ENCODE peak calls at places on chromosomes 5 and 9, in four cellular contexts. N is stimulated activated naive CD4-positive, alpha-beta T cell; H is Calu3; U is effector memory CD8-positive, alpha-beta T cell. W is an unnamed sample.

GRCh38 chr5:161804263-161804662 is 43.7 kb upstream of the GABRA1 start:
- DNase-seq in N (no peak), H (no peak), U (no peak), W (no peak)

GRCh38 chr5:126865299-126865698 is 88.4 kb downstream of the LMNB1 start:
- DNase-seq in N (no peak), H (no peak), U (no peak), W (no peak)

GRCh38 chr5:115262066-115262404 is 642 bp downstream of the PGGT1B start:
- DNase-seq in N (no peak), H (no peak), U (no peak), W (no peak)

GRCh38 chr5:147037517-147038205 is 159.1 kb upstream of the PPP2R2B start:
- DNase-seq in N (no peak), H (peak), U (no peak), W (no peak)

GRCh38 chr5:150121448-150122157 is 34.0 kb downstream of the PDGFRB start:
- DNase-seq in N (no peak), H (no peak), U (no peak), W (no peak)

GRCh38 chr5:137648361-137648760 is 87.5 kb downstream of the KLHL3 start:
- DNase-seq in N (no peak), H (no peak), U (no peak), W (no peak)

GRCh38 chr5:123091258-123091987 is 2.4 kb downstream of the PRDM6 start:
- DNase-seq in N (no peak), H (no peak), U (no peak), W (no peak)

GRCh38 chr5:173396311-173396993 is 68.2 kb upstream of the STC2 start:
- DNase-seq in N (no peak), H (peak), U (no peak), W (no peak)

GRCh38 chr9:135681161-135681560 is 18.1 kb downstream of the LCN9 start:
- DNase-seq in N (no peak), H (no peak), U (no peak), W (no peak)

GRCh38 chr5:157670662-157671591 is at the start of gene C5orf52:
- DNase-seq in N (no peak), H (peak), U (no peak), W (no peak)

GRCh38 chr9:128722380-128723351 is 1.3 kb downstream of the ZDHHC12 start:
- DNase-seq in N (no peak), H (no peak), U (no peak), W (no peak)

GRCh38 chr9:135499326-135500070 is 984 bp upstream of the MRPS2 start:
- DNase-seq in N (peak), H (peak), U (peak), W (peak)

GRCh38 chr5:72265032-72265903 is 54.8 kb downstream of the MRPS27 start:
- DNase-seq in N (no peak), H (no peak), U (no peak), W (no peak)

GRCh38 chr5:98713856-98714255 is 59.6 kb upstream of the RGMB start:
- DNase-seq in N (no peak), H (no peak), U (no peak), W (no peak)

GRCh38 chr9:137295313-137296213 is 6.5 kb downstream of the NRARP start:
- DNase-seq in N (peak), H (peak), U (peak), W (peak)

GRCh38 chr9:2359821-2360220 is 261.8 kb upstream of the VLDLR start:
- DNase-seq in N (no peak), H (no peak), U (no peak), W (no peak)

GRCh38 chr9:106075568-106075967 is 381.2 kb downstream of the TMEM38B start:
- DNase-seq in N (no peak), H (no peak), U (no peak), W (no peak)

GRCh38 chr5:60630179-60630578 is 69.8 kb downstream of the DEPDC1B start:
- DNase-seq in N (no peak), H (no peak), U (no peak), W (no peak)

GRCh38 chr5:125227333-125228075 is 481.1 kb upstream of the ZNF608 start:
- DNase-seq in N (no peak), H (peak), U (no peak), W (no peak)

GRCh38 chr9:133135193-133135745 is 14.2 kb upstream of the RALGDS start:
- DNase-seq in N (peak), H (peak), U (no peak), W (no peak)

GRCh38 chr5:175353876-175354275 is 90.1 kb downstream of the DRD1 start:
- DNase-seq in N (no peak), H (no peak), U (no peak), W (no peak)

GRCh38 chr9:105254226-105254625 is 9.8 kb downstream of the SLC44A1 start:
- DNase-seq in N (no peak), H (peak), U (no peak), W (no peak)

GRCh38 chr5:108295588-108296368 is 86.1 kb downstream of the FBXL17 start:
- DNase-seq in N (no peak), H (no peak), U (no peak), W (no peak)

GRCh38 chr5:89729623-89730390 is 679.7 kb downstream of the CETN3 start:
- DNase-seq in N (no peak), H (no peak), U (no peak), W (no peak)

GRCh38 chr9:137575382-137575724 is 3.4 kb downstream of the DPH7 start:
- DNase-seq in N (no peak), H (no peak), U (no peak), W (no peak)

GRCh38 chr9:94600258-94600657 is 6.6 kb upstream of the FBP2 start:
- DNase-seq in N (no peak), H (no peak), U (no peak), W (no peak)

GRCh38 chr5:93381057-93381456 is 200.0 kb downstream of the NR2F1-AS1 start:
- DNase-seq in N (no peak), H (no peak), U (no peak), W (no peak)

GRCh38 chr5:64666058-64666457 is 24.2 kb upstream of the SHISAL2B start:
- DNase-seq in N (no peak), H (no peak), U (no peak), W (no peak)

GRCh38 chr5:135466178-135467050 is 14.3 kb upstream of the TIFAB start:
- DNase-seq in N (peak), H (peak), U (peak), W (peak)

GRCh38 chr9:135060461-135061116 is 26.9 kb upstream of the OLFM1 start:
- DNase-seq in N (no peak), H (no peak), U (no peak), W (no peak)